ENCODE peak calls at places on chromosomes 5 and 9, in seven cellular contexts. R, J, L, A, O, X and E are unnamed samples.

GRCh38 chr5:112554089-112554977 is 135.3 kb upstream of the EPB41L4A start:
- DNase-seq in R (no peak), J (no peak), L (no peak), A (peak), O (no peak), X (no peak), E (no peak)

GRCh38 chr9:83473488-83473971 is 64.7 kb downstream of the FRMD3 start:
- DNase-seq in R (no peak), J (no peak), L (no peak), A (no peak), O (no peak), X (no peak), E (no peak)

GRCh38 chr9:134474058-134474370 is 147.8 kb downstream of the RXRA start:
- DNase-seq in R (peak), J (no peak), L (no peak), A (no peak), O (no peak), X (no peak), E (no peak)

GRCh38 chr5:161058751-161059150 is 206.7 kb upstream of the ATP10B start:
- DNase-seq in R (no peak), J (no peak), L (no peak), A (no peak), O (no peak), X (no peak), E (no peak)

GRCh38 chr9:35136866-35137265 is 21.2 kb upstream of the ATOSB start:
- DNase-seq in R (no peak), J (no peak), L (no peak), A (no peak), O (no peak), X (no peak), E (no peak)

GRCh38 chr5:173882632-173883031 is 5.5 kb upstream of the CPEB4 start:
- DNase-seq in R (peak), J (no peak), L (no peak), A (no peak), O (no peak), X (peak), E (no peak)

GRCh38 chr5:131488463-131488862 is 146.6 kb downstream of the RAPGEF6 start:
- DNase-seq in R (peak), J (no peak), L (no peak), A (no peak), O (no peak), X (no peak), E (no peak)

GRCh38 chr9:96665789-96666188 is 10.7 kb upstream of the PRXL2C start:
- DNase-seq in R (no peak), J (no peak), L (no peak), A (no peak), O (no peak), X (no peak), E (no peak)

GRCh38 chr5:150619359-150620230 is 20.9 kb upstream of the SYNPO start:
- DNase-seq in R (peak), J (no peak), L (no peak), A (peak), O (no peak), X (no peak), E (no peak)

GRCh38 chr5:57937025-57937424 is 454.4 kb upstream of the ACTBL2 start:
- DNase-seq in R (peak), J (no peak), L (no peak), A (no peak), O (no peak), X (no peak), E (no peak)

GRCh38 chr5:88690619-88691560 is 192.1 kb downstream of the MEF2C start:
- DNase-seq in R (peak), J (peak), L (no peak), A (peak), O (peak), X (peak), E (no peak)

GRCh38 chr5:82421119-82421518 is 143.0 kb upstream of the RPS23 start:
- DNase-seq in R (peak), J (no peak), L (no peak), A (no peak), O (no peak), X (peak), E (no peak)

GRCh38 chr5:160675988-160676387 is 176.0 kb downstream of the ATP10B start:
- DNase-seq in R (no peak), J (no peak), L (no peak), A (no peak), O (no peak), X (no peak), E (no peak)

GRCh38 chr9:114367406-114367805 is 20.4 kb downstream of the AKNA start:
- DNase-seq in R (no peak), J (no peak), L (no peak), A (no peak), O (no peak), X (no peak), E (no peak)

GRCh38 chr5:98482321-98483111 is 290.9 kb upstream of the RGMB start:
- DNase-seq in R (no peak), J (no peak), L (no peak), A (no peak), O (no peak), X (no peak), E (no peak)

GRCh38 chr5:123950701-123951100 is 438.7 kb downstream of the CSNK1G3 start:
- DNase-seq in R (peak), J (no peak), L (no peak), A (no peak), O (no peak), X (no peak), E (no peak)

GRCh38 chr5:147406636-147407035 is 103.2 kb downstream of the DPYSL3 start:
- DNase-seq in R (no peak), J (no peak), L (no peak), A (no peak), O (no peak), X (no peak), E (no peak)

GRCh38 chr9:93725382-93725781 is 149.0 kb downstream of the PHF2 start:
- DNase-seq in R (no peak), J (no peak), L (no peak), A (no peak), O (no peak), X (no peak), E (no peak)

GRCh38 chr5:164504141-164504772 is 998.8 kb downstream of the MAT2B start:
- DNase-seq in R (peak), J (peak), L (no peak), A (peak), O (peak), X (peak), E (no peak)

GRCh38 chr5:3595102-3595961 is at the start of gene IRX1:
- DNase-seq in R (no peak), J (no peak), L (no peak), A (no peak), O (no peak), X (no peak), E (peak)

DNA sequence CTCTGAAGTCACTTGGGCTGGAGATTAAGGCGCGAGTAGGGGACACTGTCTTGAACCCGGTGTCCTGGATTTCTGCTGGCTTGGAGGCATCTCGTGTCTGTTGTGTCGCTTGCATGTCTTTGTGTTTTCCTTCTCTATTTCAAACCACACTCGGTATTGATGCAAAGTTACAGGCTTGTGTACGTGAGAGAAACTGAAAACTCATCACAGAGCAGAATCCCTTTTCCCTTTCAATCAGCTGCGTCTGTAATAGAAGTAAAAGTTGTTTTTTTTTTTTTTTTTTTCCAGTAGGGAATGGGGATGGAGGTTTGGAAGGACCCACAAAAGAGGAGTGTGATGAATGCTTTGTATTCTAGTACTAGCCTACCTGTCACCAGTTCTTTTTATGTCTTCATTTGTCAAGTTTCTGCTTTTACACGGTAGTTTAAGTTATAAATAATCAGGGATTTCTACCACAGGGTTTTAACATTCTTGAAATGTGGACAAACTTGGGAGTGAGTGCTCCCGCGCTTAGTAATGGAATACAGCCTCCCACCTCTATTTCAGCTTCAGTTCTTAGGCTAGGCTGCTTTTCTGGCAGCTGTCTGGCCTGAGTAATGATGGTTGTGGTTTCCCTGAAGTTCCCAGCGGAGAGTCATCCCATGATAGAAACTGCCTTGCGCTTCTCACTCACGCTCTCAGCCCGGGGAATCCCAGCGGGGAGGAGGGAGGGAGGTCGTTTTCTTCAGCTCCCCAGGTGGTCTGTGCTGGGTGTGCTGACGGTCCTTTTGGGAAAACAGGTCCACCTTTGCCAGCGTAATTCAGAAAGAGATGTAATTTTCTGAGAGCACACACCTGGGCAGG is 789 bp downstream of the TJP2 start:
- DNase-seq in R (peak), J (peak), L (no peak), A (peak), O (peak), X (no peak), E (no peak)
- TF ChIP-seq POLR2A in R (peak), J (no peak), L (no peak), A (no peak), O (no peak), X (no peak), E (no peak)

DNA sequence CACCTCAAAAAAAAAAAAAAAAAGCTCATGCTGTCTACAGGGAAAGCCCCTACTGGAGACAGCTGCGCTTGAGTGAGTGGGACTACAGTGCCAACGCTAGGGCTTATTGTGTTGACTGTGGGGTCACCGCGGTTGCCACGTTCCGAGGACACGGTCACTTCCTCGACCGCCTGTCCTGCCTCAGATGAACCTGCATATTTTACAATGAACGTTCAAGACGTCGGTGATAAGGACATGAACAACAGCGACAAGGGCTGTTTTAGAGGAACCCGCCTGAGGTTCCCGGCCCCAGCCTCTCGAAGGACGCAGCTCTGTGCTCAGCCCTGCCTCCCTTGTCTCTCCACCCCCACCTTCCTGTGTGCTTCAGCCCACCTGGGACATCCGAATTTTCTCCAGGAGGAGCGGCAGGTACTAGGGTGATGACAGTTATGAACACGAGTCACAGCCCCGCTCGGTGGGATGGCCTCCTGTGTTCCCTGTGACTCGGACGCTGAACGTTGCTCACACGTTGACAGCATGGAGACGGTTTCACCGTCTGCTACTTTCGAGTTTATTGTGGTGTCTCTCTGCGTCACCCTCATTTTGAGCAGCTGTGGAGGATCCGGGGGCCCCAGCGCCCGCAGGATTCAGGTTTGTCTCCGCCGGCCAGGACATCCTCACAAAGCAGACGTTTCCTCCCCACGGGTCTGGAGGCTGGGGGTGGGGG is 11.3 kb upstream of the DIPK1B start:
- DNase-seq in R (peak), J (no peak), L (no peak), A (peak), O (peak), X (no peak), E (no peak)
- H3K4me3 ChIP-seq in R (no peak), J (no peak), L (no peak), A (no peak), O (no peak), X (no peak), E (no peak)

GRCh38 chr5:43000198-43000840 is 39.8 kb downstream of the ANXA2R start:
- DNase-seq in R (peak), J (no peak), L (no peak), A (peak), O (no peak), X (no peak), E (no peak)
- H3K27ac ChIP-seq in R (peak), J (no peak), L (peak), A (no peak), O (no peak), X (no peak), E (no peak)

DNA sequence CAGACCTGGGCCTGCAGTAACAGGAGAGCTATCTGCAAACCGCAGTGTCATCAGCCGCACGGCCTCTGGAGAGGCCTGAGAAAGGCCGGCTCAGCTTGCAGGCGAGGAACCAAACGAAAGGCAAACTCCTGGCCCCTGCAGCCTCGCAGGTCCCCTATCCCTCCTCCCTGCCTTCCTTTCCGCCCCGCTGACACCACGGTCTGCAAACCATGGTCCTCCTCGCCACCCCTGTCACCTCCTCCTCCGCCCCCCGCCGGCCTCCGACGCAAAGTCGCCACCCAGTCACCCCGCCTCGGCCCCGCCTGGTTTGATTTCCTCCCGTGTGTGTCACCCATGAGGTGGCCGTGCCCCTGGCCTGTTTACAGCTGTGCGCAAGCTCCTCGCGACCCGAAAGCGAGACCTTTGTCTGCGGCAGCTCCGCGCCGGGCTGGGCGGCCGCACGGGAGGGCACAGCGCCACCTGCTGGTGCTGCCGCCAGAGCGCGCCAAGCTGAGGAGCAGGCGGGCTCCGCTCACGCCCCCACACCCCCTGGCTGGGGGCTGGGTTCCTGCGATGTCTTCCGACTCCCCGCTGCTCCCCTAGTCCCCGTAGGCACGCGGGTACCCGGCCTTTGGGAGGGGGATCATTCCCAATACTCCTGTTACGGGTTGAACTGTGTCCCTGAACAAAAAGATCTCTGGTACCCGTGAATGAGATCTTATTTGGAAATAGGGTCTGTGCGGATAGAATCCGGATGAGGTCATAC is 19.4 kb downstream of the GBGT1 start:
- DNase-seq in R (peak), J (peak), L (peak), A (peak), O (peak), X (no peak), E (peak)
- TF ChIP-seq POLR2A in R (no peak), J (no peak), L (no peak), A (no peak), O (peak), X (no peak), E (no peak)

GRCh38 chr9:124040935-124041816 is 29.6 kb downstream of the LHX2 start:
- DNase-seq in R (no peak), J (peak), L (no peak), A (peak), O (peak), X (no peak), E (no peak)
- H3K4me3 ChIP-seq in R (peak), J (peak), L (peak), A (no peak), O (peak), X (peak), E (peak)

DNA sequence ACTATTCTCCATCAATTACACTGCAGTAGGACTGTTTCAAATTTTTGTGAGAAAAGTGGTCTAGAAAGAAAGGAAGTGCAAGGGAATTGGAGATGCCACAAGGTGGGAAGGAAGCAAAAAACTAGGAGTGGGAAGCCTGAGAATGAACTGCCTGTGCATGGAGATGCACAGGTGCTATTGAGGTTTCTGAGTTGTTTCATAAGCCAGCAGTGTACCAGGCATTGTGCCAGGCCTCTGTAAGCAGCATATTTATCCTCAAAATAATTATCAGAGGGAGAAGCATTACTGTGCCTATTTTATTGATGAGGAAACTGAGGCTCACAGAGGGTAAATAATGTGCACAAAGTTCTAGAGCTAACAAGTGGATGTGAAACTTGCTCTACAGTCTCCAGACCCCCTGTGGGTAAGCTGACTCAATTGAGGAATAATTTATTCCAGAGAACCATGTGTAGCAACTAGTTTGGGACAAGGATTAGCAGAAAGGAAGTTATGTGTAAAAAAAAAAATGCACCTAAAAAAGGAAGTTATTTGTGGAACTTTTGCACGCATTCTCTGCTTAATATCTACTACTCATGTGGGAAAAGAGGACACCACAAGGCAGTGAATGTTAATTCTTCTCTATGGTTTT is 96.7 kb downstream of the SNCAIP start:
- DNase-seq in R (no peak), J (no peak), L (no peak), A (no peak), O (no peak), X (no peak), E (no peak)
- H3K27ac ChIP-seq in R (no peak), J (no peak), L (no peak), A (no peak), O (no peak), X (no peak), E (no peak)

DNA sequence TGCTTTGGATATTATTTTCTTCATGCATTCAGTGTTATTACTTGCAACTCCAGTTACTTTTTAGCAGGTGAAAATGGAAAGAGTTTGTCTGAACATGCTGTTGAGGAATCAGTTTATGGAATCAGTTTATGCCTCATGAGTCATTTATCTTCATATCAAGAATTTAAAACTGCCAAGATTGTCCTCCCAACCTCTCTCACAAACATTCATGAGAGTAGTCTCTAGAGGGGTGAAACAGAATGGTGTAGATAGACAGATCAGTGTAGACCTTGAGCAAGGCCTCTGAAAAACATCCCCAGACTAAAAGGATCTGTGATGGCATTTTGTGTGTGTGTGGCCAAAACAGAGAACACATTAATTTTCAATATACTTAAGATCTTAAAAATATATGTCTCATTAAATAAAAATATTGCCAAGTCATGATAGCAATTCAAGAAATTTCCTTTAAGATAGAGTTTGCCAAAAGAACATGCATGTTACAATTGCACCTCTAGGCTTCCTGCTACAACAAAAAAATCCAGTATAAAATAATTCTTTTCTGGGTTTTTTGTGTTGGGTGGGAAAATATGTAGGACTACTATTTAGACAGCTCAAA is 5.0 kb downstream of the ANXA1 start:
- DNase-seq in R (no peak), J (no peak), L (no peak), A (no peak), O (no peak), X (no peak), E (no peak)
- TF ChIP-seq POLR2A in R (no peak), J (no peak), L (no peak), A (no peak), O (no peak), X (no peak), E (no peak)

DNA sequence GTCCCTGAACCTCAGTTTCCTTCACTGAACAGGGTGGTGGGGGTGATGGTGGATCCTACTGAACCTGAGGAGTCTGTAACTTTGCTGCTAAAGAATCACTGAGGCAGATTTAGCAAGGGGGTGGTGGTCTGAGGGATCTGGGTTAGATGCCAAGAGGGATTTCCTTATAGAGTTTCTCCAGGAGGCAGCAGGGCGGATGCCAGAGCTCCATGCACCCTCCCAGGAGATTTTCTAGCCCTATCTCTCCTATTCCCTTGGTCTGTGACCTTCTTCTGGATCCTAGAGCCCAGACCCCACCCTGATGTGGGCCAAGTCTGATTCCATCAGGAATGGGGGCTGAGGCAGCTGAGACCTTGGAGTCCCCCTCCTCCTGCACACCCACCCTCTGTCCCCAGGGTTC is 6.0 kb downstream of the PTGS1 start:
- DNase-seq in R (no peak), J (no peak), L (no peak), A (no peak), O (no peak), X (no peak), E (no peak)
- H3K4me3 ChIP-seq in R (no peak), J (no peak), L (no peak), A (no peak), O (no peak), X (no peak), E (no peak)

GRCh38 chr5:135271533-135272310 is 127.3 kb downstream of the MACROH2A1 start:
- DNase-seq in R (peak), J (no peak), L (no peak), A (no peak), O (no peak), X (no peak), E (no peak)
- H3K27ac ChIP-seq in R (peak), J (no peak), L (peak), A (no peak), O (no peak), X (no peak), E (no peak)